ENCODE peak calls at places on chromosomes 4 and X, in seven cellular contexts. Y is small intestine, A is HT-29, M is NCI-H1105, H is NCI-H2081, V is mesothelial cell of epicardium, N is B cell. U is an unnamed sample.

GRCh38 chr4:2105559-2105958 is 46.4 kb downstream of the NAT8L start:
- DNase-seq in Y (no peak), A (no peak), M (no peak), H (no peak), V (no peak), N (no peak), U (peak; percentile 51)

GRCh38 chr4:184644553-184645307 is 4.5 kb downstream of the CASP3 start:
- DNase-seq in Y (no peak), A (no peak), M (no peak), H (no peak), V (no peak), N (no peak), U (no peak)

GRCh38 chrX:15930585-15930984 is 76.0 kb upstream of the AP1S2 start:
- DNase-seq in Y (no peak), A (peak; percentile 24), M (no peak), H (peak; percentile 57), V (no peak), N (no peak), U (peak; percentile 25)

GRCh38 chrX:22135171-22135711 is 103.1 kb downstream of the PHEX start:
- DNase-seq in Y (no peak), A (no peak), M (no peak), H (no peak), V (no peak), N (no peak), U (no peak)

GRCh38 chr4:8314691-8315255 is 45.2 kb downstream of the HTRA3 start:
- DNase-seq in Y (no peak), A (no peak), M (no peak), H (no peak), V (peak; percentile 11), N (no peak), U (no peak)

GRCh38 chr4:15186149-15186548 is 183.9 kb downstream of the CPEB2 start:
- DNase-seq in Y (no peak), A (no peak), M (no peak), H (no peak), V (no peak), N (no peak), U (peak; percentile 44)

GRCh38 chrX:57906790-57907189 is 3.5 kb downstream of the ZXDA start:
- DNase-seq in Y (no peak), A (no peak), M (no peak), H (no peak), V (no peak), N (no peak), U (peak; percentile 20)

GRCh38 chrX:153687121-153688039 is at the start of gene SLC6A8:
- DNase-seq in Y (peak; percentile 64), A (peak; percentile 61), M (peak; percentile 80), H (peak; percentile 43), V (peak; percentile 52), N (peak; percentile 77), U (peak; percentile 87)

GRCh38 chr4:146957252-146957651 is 11.6 kb upstream of the TTC29 start:
- DNase-seq in Y (no peak), A (no peak), M (no peak), H (no peak), V (no peak), N (no peak), U (peak; percentile 14)

U was measured in AG08396.